ENCODE peak calls at places on chromosome X, in eight cellular contexts. L, C, R, I, O, D, K and H are unnamed samples.

GRCh38 chrX:7071390-7071789 is 76.1 kb upstream of the STS start:
- ATAC-seq in R (no peak), K (no peak), L (no peak), I (no peak), D (no peak), O (no peak), C (no peak), H (no peak)

GRCh38 chrX:154730271-154730883 is 20.5 kb downstream of the GAB3 start:
- ATAC-seq in K (no peak), D (no peak), L (no peak), O (no peak), R (no peak), C (peak), I (no peak), H (peak)

GRCh38 chrX:129945131-129945530 is 37.3 kb upstream of the BCORL1 start:
- ATAC-seq in L (no peak), I (no peak), O (no peak), D (no peak), R (no peak), K (no peak), C (no peak), H (no peak)

GRCh38 chrX:106171293-106171692 is 3.2 kb downstream of the PWWP3B start:
- ATAC-seq in L (no peak), I (no peak), O (peak), C (no peak), K (no peak), R (no peak), D (peak), H (no peak)

GRCh38 chrX:120426599-120426998 is 42.5 kb downstream of the LAMP2 start:
- ATAC-seq in I (no peak), R (no peak), K (no peak), D (no peak), C (no peak), L (no peak), O (no peak), H (no peak)

GRCh38 chrX:143095311-143095710 is 69.6 kb downstream of the SPANXN4 start:
- ATAC-seq in I (no peak), R (no peak), C (no peak), K (no peak), D (no peak), O (no peak), L (no peak), H (no peak)

GRCh38 chrX:54494970-54495813 is 842 bp downstream of the FGD1 start:
- ATAC-seq in D (peak), C (peak), L (no peak), I (no peak), K (no peak), R (no peak), O (peak), H (peak)

GRCh38 chrX:7654316-7654715 is 188.7 kb upstream of the VCX start:
- ATAC-seq in I (no peak), C (no peak), R (no peak), K (no peak), O (no peak), L (no peak), D (no peak), H (no peak)

GRCh38 chrX:7263961-7264360 is 116.0 kb upstream of the PUDP start:
- ATAC-seq in I (no peak), L (no peak), K (no peak), R (no peak), O (no peak), D (peak), C (no peak), H (peak)

GRCh38 chrX:13793897-13794296 is 23.0 kb downstream of the GPM6B start:
- ATAC-seq in D (no peak), R (no peak), C (no peak), L (no peak), I (no peak), O (no peak), K (no peak), H (no peak)

GRCh38 chrX:150736478-150736877 is 43.3 kb downstream of the MTMR1 start:
- ATAC-seq in K (no peak), O (no peak), R (no peak), C (no peak), I (no peak), D (no peak), L (no peak), H (no peak)

GRCh38 chrX:10022580-10023245 is 55.6 kb downstream of the CLDN34 start:
- ATAC-seq in I (no peak), K (no peak), L (no peak), O (peak), R (no peak), D (no peak), C (peak), H (no peak)

GRCh38 chrX:40140706-40141499 is 43.1 kb upstream of the BCOR start:
- ATAC-seq in O (peak), I (no peak), R (no peak), C (peak), K (peak), L (no peak), D (no peak), H (no peak)

GRCh38 chrX:39577976-39578962 is 519.5 kb downstream of the BCOR start:
- ATAC-seq in C (peak), R (peak), O (peak), I (peak), D (no peak), L (no peak), K (no peak), H (no peak)